ENCODE peak calls at places on chromosomes 4 and X, in eight cellular contexts. C is A549, T is neural progenitor cell, Q is heart left ventricle, V is left lung, F is HCT116, K is BJ, E is PC-3. S is an unnamed sample.

GRCh38 chr4:122119739-122120138 is 32.4 kb upstream of the BLTP1 start:
- DNase-seq in Q (no peak), K (no peak), C (no peak), V (peak), T (no peak), F (no peak), E (no peak), S (no peak)

GRCh38 chrX:48472851-48473717 is 2.9 kb upstream of the FTSJ1 start:
- DNase-seq in E (no peak), V (no peak), F (no peak), T (peak), K (no peak), Q (no peak), C (no peak), S (no peak)

GRCh38 chr4:79083406-79084010 is 144.3 kb upstream of the PAQR3 start:
- DNase-seq in K (no peak), Q (peak), E (no peak), C (no peak), F (no peak), V (no peak), T (peak), S (no peak)

GRCh38 chrX:123814343-123814742 is 45.5 kb upstream of the XIAP start:
- DNase-seq in V (no peak), C (no peak), Q (no peak), F (no peak), E (peak), T (no peak), K (no peak), S (peak)

GRCh38 chrX:110021180-110022022 is 18.5 kb downstream of the TMEM164 start:
- DNase-seq in V (no peak), T (no peak), C (no peak), K (no peak), E (no peak), Q (no peak), F (no peak), S (peak)

GRCh38 chrX:141405486-141405877 is 163.2 kb upstream of the SPANXC start:
- DNase-seq in V (no peak), K (no peak), C (peak), Q (no peak), F (no peak), T (no peak), E (peak), S (peak)

GRCh38 chr4:8058031-8058479 is 100.6 kb downstream of the ABLIM2 start:
- DNase-seq in C (no peak), E (no peak), T (no peak), K (no peak), Q (no peak), V (no peak), F (no peak), S (no peak)

GRCh38 chrX:108439434-108439883 is at the start of gene COL4A5:
- DNase-seq in V (no peak), T (peak), K (no peak), C (peak), Q (peak), E (peak), F (peak), S (peak)

GRCh38 chr4:112214397-112215264 is 17.0 kb upstream of the AP1AR start:
- DNase-seq in V (no peak), K (no peak), Q (no peak), T (no peak), F (peak), E (peak), C (peak), S (peak)

GRCh38 chrX:108036298-108036973 is 8.4 kb upstream of the VSIG1 start:
- DNase-seq in K (no peak), V (no peak), Q (no peak), T (no peak), E (peak), C (peak), F (no peak), S (peak)

GRCh38 chr4:85514783-85515182 is 39.8 kb downstream of the ARHGAP24 start:
- DNase-seq in F (no peak), E (no peak), T (no peak), C (no peak), V (no peak), Q (no peak), K (no peak), S (no peak)

GRCh38 chr4:6349896-6350295 is 80.2 kb downstream of the WFS1 start:
- DNase-seq in C (no peak), V (peak), F (no peak), E (no peak), K (no peak), T (no peak), Q (no peak), S (peak)

GRCh38 chr4:140116442-140117104 is 37.4 kb downstream of the MAML3 start:
- DNase-seq in V (no peak), F (no peak), T (no peak), K (no peak), Q (no peak), C (peak), E (peak), S (no peak)

GRCh38 chr4:7857238-7857701 is 82.4 kb downstream of the AFAP1 start:
- DNase-seq in K (peak), V (no peak), Q (peak), F (no peak), T (no peak), C (no peak), E (peak), S (peak)

GRCh38 chrX:48896611-48897011 is 957 bp downstream of the TIMM17B start:
- DNase-seq in V (no peak), K (no peak), T (peak), F (no peak), C (no peak), Q (no peak), E (no peak), S (peak)

GRCh38 chr4:79281577-79282359 is 44.1 kb downstream of the NAA11 start:
- DNase-seq in T (peak), K (no peak), C (no peak), E (no peak), V (no peak), Q (no peak), F (no peak), S (no peak)

GRCh38 chr4:2803624-2804448 is 11.0 kb downstream of the SH3BP2 start:
- DNase-seq in Q (peak), C (no peak), K (no peak), E (peak), T (no peak), V (peak), F (peak), S (no peak)

GRCh38 chr4:1579834-1580686 is 104.1 kb downstream of the FAM53A start:
- DNase-seq in Q (peak), F (peak), T (peak), K (peak), C (peak), V (peak), E (peak), S (peak)

GRCh38 chr4:83261307-83261706 is 23.3 kb downstream of the COQ2 start:
- DNase-seq in C (no peak), F (no peak), Q (no peak), V (no peak), T (no peak), E (no peak), K (no peak), S (no peak)

GRCh38 chrX:41435708-41436107 is 11.4 kb upstream of the NYX start:
- DNase-seq in K (no peak), Q (no peak), F (no peak), C (no peak), V (no peak), T (no peak), E (no peak), S (no peak)

GRCh38 chrX:144798972-144799371 is 448.3 kb upstream of the SPANXN1 start:
- DNase-seq in Q (no peak), K (no peak), E (no peak), F (no peak), T (no peak), V (no peak), C (no peak), S (no peak)

GRCh38 chr4:158865520-158866177 is 96.8 kb downstream of the FNIP2 start:
- DNase-seq in Q (no peak), V (no peak), K (no peak), T (no peak), E (no peak), F (no peak), C (no peak), S (no peak)

GRCh38 chr4:9812530-9813340 is 31.3 kb downstream of the DRD5 start:
- DNase-seq in E (no peak), F (no peak), V (no peak), Q (no peak), K (no peak), C (no peak), T (no peak), S (peak)

GRCh38 chrX:153397256-153397960 is 3.7 kb downstream of the PNMA6E start:
- DNase-seq in K (no peak), E (no peak), Q (no peak), T (no peak), V (no peak), C (no peak), F (no peak), S (no peak)

GRCh38 chr4:99635601-99636000 is 22.0 kb downstream of the C4orf54 start:
- DNase-seq in T (no peak), Q (no peak), C (no peak), F (no peak), E (peak), V (no peak), K (no peak), S (peak)

GRCh38 chrX:44025611-44026010 is 52.4 kb upstream of the NDP start:
- DNase-seq in K (no peak), E (peak), F (no peak), C (peak), Q (no peak), T (no peak), V (no peak), S (peak)

GRCh38 chrX:74248889-74249288 is 55.1 kb upstream of the ZCCHC13 start:
- DNase-seq in Q (no peak), K (no peak), V (no peak), T (peak), F (no peak), E (no peak), C (peak), S (peak)

GRCh38 chr4:122331195-122331594 is 47.6 kb upstream of the ADAD1 start:
- DNase-seq in F (no peak), K (no peak), V (no peak), Q (no peak), E (no peak), C (no peak), T (no peak), S (no peak)

GRCh38 chr4:40334591-40335507 is at the start of gene CHRNA9:
- DNase-seq in K (no peak), Q (no peak), F (no peak), T (peak), C (no peak), V (no peak), E (no peak), S (peak)

GRCh38 chr4:165464813-165465381 is 86.1 kb downstream of the CPE start:
- DNase-seq in F (no peak), V (no peak), Q (no peak), T (peak), E (peak), C (peak), K (no peak), S (peak)

GRCh38 chr4:90084967-90085295 is 42.3 kb upstream of the CCSER1 start:
- DNase-seq in Q (no peak), E (no peak), V (no peak), C (no peak), T (no peak), F (no peak), K (no peak), S (no peak)
- H3K4me3 ChIP-seq in Q (no peak), E (no peak), V (no peak), C (no peak), T (no peak), F (no peak), K (no peak), S (no peak)

GRCh38 chr4:170591076-170591475 is 501.3 kb upstream of the AADAT start:
- DNase-seq in Q (no peak), V (no peak), T (no peak), K (no peak), E (no peak), F (no peak), C (no peak), S (peak)

DNA sequence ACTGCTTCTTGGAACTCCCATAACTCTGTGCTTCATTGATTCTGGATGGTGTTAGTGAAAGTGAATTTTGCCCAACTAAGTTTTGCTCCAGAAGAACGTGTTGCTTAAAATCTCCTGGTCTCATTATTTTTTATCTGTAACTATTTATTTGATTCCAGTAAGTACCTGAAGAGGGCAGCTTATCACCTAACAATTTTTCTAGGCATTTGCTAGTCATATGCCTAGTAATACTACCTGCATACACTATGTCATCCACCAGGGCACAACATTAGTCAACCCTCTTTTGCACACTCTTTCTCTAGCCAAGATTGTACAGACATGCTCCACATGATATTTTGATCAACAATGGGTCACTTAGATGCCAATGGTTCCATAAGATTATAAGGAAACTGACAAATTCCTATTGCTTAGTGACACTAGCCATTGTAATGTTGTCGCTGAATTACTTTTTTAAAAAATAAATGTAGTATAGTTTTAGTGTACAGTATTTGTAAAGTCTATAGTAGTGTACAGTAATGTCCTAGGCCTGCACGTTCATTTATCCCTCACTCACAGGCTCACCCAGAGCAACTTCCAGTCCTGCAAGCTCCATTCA is 499.9 kb upstream of the AADAT start:
- DNase-seq in C (peak), V (no peak), T (peak), E (peak), K (no peak), Q (no peak), F (peak), S (peak)
- TF ChIP-seq CTCF in C (peak), V (no peak), T (peak), E (no peak), K (peak), Q (no peak), F (peak), S (peak)

GRCh38 chr4:174522183-174523002 is at the start of gene HPGD:
- DNase-seq in V (peak), T (peak), K (no peak), F (no peak), Q (peak), C (peak), E (peak), S (no peak)
- H3K4me3 ChIP-seq in V (peak), T (peak), K (peak), F (peak), Q (peak), C (peak), E (peak), S (peak)

GRCh38 chr4:105631818-105632400 is 76.6 kb downstream of the INTS12 start:
- DNase-seq in T (no peak), F (no peak), C (no peak), E (peak), V (no peak), K (no peak), Q (no peak), S (peak)
- TF ChIP-seq CTCF in T (no peak), F (no peak), C (no peak), E (peak), V (no peak), K (no peak), Q (no peak), S (peak)

DNA sequence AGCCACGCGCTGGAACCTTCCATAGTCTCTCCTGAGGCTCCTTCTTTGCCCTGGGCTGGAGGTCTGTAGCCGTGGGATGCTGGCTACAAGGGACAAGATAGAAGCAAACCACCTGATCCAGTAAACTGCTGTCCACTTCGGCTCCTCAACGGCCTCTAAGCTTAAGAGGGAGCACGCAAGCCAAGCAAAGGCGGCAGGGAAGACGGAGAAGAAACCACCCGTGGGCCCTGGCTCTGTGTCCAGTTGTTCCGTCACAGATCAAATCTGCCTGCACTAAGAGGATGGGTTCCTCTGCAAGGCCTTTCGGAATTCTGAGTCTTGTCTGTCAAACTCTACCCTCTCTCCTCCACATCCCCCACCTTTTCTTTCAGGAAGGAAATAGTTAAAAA is 401 bp upstream of the EDNRA start:
- DNase-seq in K (no peak), T (no peak), F (no peak), E (no peak), C (no peak), V (no peak), Q (no peak), S (no peak)
- H3K4me3 ChIP-seq in K (peak), T (peak), F (peak), E (peak), C (peak), V (peak), Q (peak), S (peak)

DNA sequence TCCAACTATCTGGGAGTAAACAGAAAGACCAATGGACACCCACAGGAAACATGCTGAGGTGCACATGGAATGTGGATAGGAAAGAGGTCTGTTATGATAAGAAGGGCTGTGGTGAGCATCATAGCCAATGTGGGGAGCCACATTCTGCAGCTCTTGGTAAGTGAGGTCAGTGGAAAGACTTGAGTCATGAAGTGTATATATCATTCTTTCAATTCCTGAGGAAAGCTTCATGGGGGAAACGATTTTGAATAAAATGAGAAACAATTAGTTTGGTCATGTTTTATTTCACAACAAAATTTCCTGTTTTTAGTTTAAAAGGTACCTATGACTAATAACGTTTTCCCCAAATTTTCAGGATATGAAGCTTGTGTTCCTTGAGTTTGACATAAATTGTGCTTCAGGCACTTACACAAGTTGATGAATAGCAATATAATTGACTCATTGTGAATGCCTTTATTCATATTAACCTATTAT is 41.4 kb upstream of the RASSF6 start:
- DNase-seq in V (no peak), T (no peak), K (peak), E (peak), Q (no peak), C (peak), F (no peak), S (peak)
- TF ChIP-seq CTCF in V (no peak), T (no peak), K (peak), E (no peak), Q (no peak), C (no peak), F (no peak), S (peak)

GRCh38 chr4:143406523-143406922 is 69.8 kb downstream of the GAB1 start:
- DNase-seq in C (no peak), T (no peak), E (no peak), Q (peak), K (no peak), V (no peak), F (no peak), S (peak)

GRCh38 chr4:143403551-143403816 is 66.8 kb downstream of the GAB1 start:
- DNase-seq in K (no peak), T (no peak), E (no peak), Q (no peak), V (no peak), F (no peak), C (no peak), S (no peak)

GRCh38 chr4:143407475-143407874 is 70.8 kb downstream of the GAB1 start:
- DNase-seq in T (no peak), E (no peak), K (no peak), Q (no peak), V (no peak), F (no peak), C (no peak), S (no peak)

GRCh38 chr4:143404555-143404954 is 67.9 kb downstream of the GAB1 start:
- DNase-seq in E (no peak), T (no peak), C (no peak), V (no peak), F (no peak), K (no peak), Q (no peak), S (no peak)

DNA sequence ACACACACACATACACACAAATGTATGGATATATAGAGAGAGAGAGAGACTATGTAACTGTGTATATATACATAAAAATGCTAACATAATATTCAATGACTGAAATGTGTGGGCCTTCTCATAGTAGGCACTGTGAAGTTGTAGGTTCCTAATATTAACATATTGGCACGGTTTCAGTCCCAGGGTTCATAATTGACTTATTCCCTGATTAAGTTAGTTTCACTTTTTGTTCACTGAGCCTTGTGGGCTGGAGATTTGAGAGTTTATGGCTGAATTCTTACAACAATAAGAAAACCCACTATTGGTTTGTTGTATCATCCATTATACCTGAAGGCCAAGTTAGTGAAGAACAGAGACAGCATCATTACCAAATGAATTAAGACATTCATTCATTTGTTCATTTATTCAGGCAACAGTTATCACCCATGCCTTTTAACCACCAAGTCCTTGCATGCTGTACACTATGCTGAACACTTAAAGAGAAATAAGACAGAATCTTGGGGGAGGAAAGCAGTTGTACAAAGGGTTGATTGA is 68.6 kb downstream of the GAB1 start:
- DNase-seq in E (no peak), Q (no peak), C (no peak), F (no peak), V (no peak), K (no peak), T (no peak), S (no peak)
- H3K4me3 ChIP-seq in E (no peak), Q (no peak), C (no peak), F (no peak), V (no peak), K (no peak), T (no peak), S (no peak)

GRCh38 chr4:173261052-173261451 is 73.1 kb downstream of the HMGB2 start:
- DNase-seq in K (no peak), E (no peak), T (no peak), V (no peak), F (no peak), C (no peak), Q (no peak), S (no peak)

GRCh38 chr4:173259310-173259709 is 74.8 kb downstream of the HMGB2 start:
- DNase-seq in K (no peak), E (no peak), V (no peak), T (no peak), Q (no peak), F (no peak), C (no peak), S (no peak)

GRCh38 chr4:173258866-173259265 is 75.3 kb downstream of the HMGB2 start:
- DNase-seq in K (no peak), Q (no peak), F (no peak), E (no peak), V (no peak), C (no peak), T (no peak), S (no peak)

GRCh38 chr4:173256825-173257224 is 77.3 kb downstream of the HMGB2 start:
- DNase-seq in K (no peak), Q (no peak), T (no peak), E (no peak), F (no peak), C (no peak), V (no peak), S (no peak)

GRCh38 chr4:173257732-173258717 is 76.1 kb downstream of the HMGB2 start:
- DNase-seq in T (peak), K (no peak), V (no peak), E (peak), C (peak), Q (peak), F (peak), S (peak)
- TF ChIP-seq CTCF in T (peak), K (peak), V (peak), E (peak), C (peak), Q (peak), F (peak), S (peak)

S was measured in fibroblast of mammary gland.